ENCODE peak calls at places on chromosome 21, in ten cellular contexts. X is Daoy, G is glomerular endothelial cell, B is EH, V is kidney glomerular epithelial cell, O is coronary artery, H is GM03348, T is NCI-H526, L is mucosa of descending colon, Z is endothelial cell. S is an unnamed sample.

GRCh38 chr21:45617021-45617930 is 26.2 kb upstream of the PCBP3 start:
- DNase-seq in Z (no peak), O (no peak), L (no peak), H (no peak), B (no peak), T (no peak), V (no peak), X (no peak), G (no peak), S (no peak)

GRCh38 chr21:42373181-42373907 is 7.0 kb upstream of the TFF1 start:
- DNase-seq in Z (no peak), B (no peak), L (peak), O (no peak), X (peak), G (no peak), V (no peak), H (no peak), T (no peak), S (no peak)

GRCh38 chr21:38699048-38699447 is 106.7 kb upstream of the ETS2 start:
- DNase-seq in T (peak), H (no peak), Z (peak), G (no peak), X (peak), V (no peak), O (no peak), L (no peak), B (no peak), S (no peak)

GRCh38 chr21:14383596-14384210 is 757 bp upstream of the HSPA13 start:
- DNase-seq in H (peak), T (peak), G (peak), L (no peak), Z (no peak), V (peak), O (no peak), X (no peak), B (no peak), S (peak)

GRCh38 chr21:32858628-32859027 is 87.1 kb upstream of the PAXBP1 start:
- DNase-seq in O (no peak), T (no peak), V (no peak), Z (no peak), X (no peak), L (no peak), H (no peak), B (no peak), G (no peak), S (no peak)

GRCh38 chr21:45280969-45281368 is 6.7 kb downstream of the POFUT2 start:
- DNase-seq in G (no peak), O (no peak), H (no peak), V (no peak), B (no peak), Z (no peak), X (no peak), L (no peak), T (no peak), S (no peak)

GRCh38 chr21:45498646-45499000 is 43.6 kb downstream of the SLC19A1 start:
- DNase-seq in B (no peak), T (peak), G (no peak), X (no peak), Z (no peak), V (no peak), O (no peak), L (no peak), H (no peak), S (no peak)

GRCh38 chr21:43740497-43741156 is 21.7 kb downstream of the PDXK start:
- DNase-seq in T (peak), B (no peak), L (no peak), G (no peak), X (no peak), Z (peak), O (no peak), V (no peak), H (no peak), S (peak)

GRCh38 chr21:26405071-26405470 is 168.0 kb downstream of the CYYR1 start:
- DNase-seq in Z (no peak), O (no peak), V (no peak), H (peak), T (no peak), X (no peak), G (no peak), L (no peak), B (peak), S (no peak)

GRCh38 chr21:32448803-32449594 is 36.5 kb downstream of the EVA1C start:
- DNase-seq in H (peak), B (peak), Z (no peak), T (no peak), L (no peak), V (no peak), X (no peak), G (no peak), O (no peak), S (no peak)

GRCh38 chr21:45516671-45517151 is 25.5 kb downstream of the SLC19A1 start:
- DNase-seq in G (no peak), X (no peak), V (no peak), B (no peak), T (no peak), L (peak), Z (no peak), H (no peak), O (no peak), S (no peak)

GRCh38 chr21:41167348-41168342 is at the start of gene BACE2:
- DNase-seq in B (peak), T (peak), X (peak), H (peak), O (peak), V (peak), G (no peak), Z (peak), L (peak), S (peak)

GRCh38 chr21:28336299-28336698 is 656.4 kb downstream of the LTN1 start:
- DNase-seq in V (peak), H (peak), X (peak), T (peak), L (no peak), G (peak), Z (no peak), O (no peak), B (peak), S (peak)

S was measured in small intestine.